ENCODE peak calls at places on chromosomes 13 and 19, in six cellular contexts. P, V, R, J, T and I are unnamed samples.

GRCh38 chr19:16200038-16200775 is 2.5 kb downstream of the AP1M1 start:
- DNase-seq in P (no peak), V (peak; percentile 35), R (no peak), J (no peak), T (peak; percentile 33), I (no peak)

GRCh38 chr19:48962029-48962848 is 2.9 kb upstream of the FTL start:
- DNase-seq in P (no peak), V (peak; percentile 94), R (no peak), J (no peak), T (no peak), I (peak; percentile 76)

GRCh38 chr19:53002479-53002878 is 11.2 kb upstream of the ERVV-1 start:
- DNase-seq in P (no peak), V (no peak), R (no peak), J (no peak), T (no peak), I (no peak)

GRCh38 chr19:16273005-16273404 is 51.6 kb upstream of the KLF2 start:
- DNase-seq in P (no peak), V (no peak), R (no peak), J (no peak), T (no peak), I (no peak)

GRCh38 chr13:102400619-102401125 is 1.2 kb downstream of the FGF14 start:
- DNase-seq in P (no peak), V (no peak), R (peak; percentile 11), J (peak; percentile 6), T (no peak), I (no peak)

GRCh38 chr19:49920624-49921363 is 8.2 kb upstream of the ATF5 start:
- DNase-seq in P (no peak), V (no peak), R (no peak), J (no peak), T (no peak), I (no peak)

GRCh38 chr13:64540468-64540867 is 2689.7 kb downstream of the PCDH9 start:
- DNase-seq in P (no peak), V (peak; percentile 24), R (no peak), J (no peak), T (peak; percentile 11), I (no peak)

GRCh38 chr19:35712910-35713845 is 4.6 kb upstream of the KMT2B start:
- DNase-seq in P (no peak), V (no peak), R (no peak), J (no peak), T (no peak), I (no peak)

GRCh38 chr19:14383898-14384669 is 2.8 kb downstream of the ADGRE5 start:
- DNase-seq in P (no peak), V (no peak), R (peak; percentile 44), J (no peak), T (peak; percentile 55), I (peak; percentile 26)

GRCh38 chr13:50893211-50893852 is 16.3 kb upstream of the RNASEH2B start:
- DNase-seq in P (no peak), V (no peak), R (no peak), J (no peak), T (peak; percentile 19), I (no peak)

GRCh38 chr13:43019811-43020210 is 3.6 kb upstream of the DNAJC15 start:
- DNase-seq in P (no peak), V (no peak), R (no peak), J (no peak), T (no peak), I (no peak)

GRCh38 chr13:43021926-43022670 is 1.3 kb upstream of the DNAJC15 start:
- DNase-seq in P (no peak), V (no peak), R (no peak), J (no peak), T (peak; percentile 31), I (no peak)

GRCh38 chr13:43026262-43026661 is 2.9 kb downstream of the DNAJC15 start:
- DNase-seq in P (no peak), V (no peak), R (no peak), J (no peak), T (no peak), I (no peak)

GRCh38 chr13:43020794-43021193 is 2.6 kb upstream of the DNAJC15 start:
- DNase-seq in P (no peak), V (no peak), R (no peak), J (no peak), T (no peak), I (no peak)

GRCh38 chr13:43023244-43023931 is at the start of gene DNAJC15:
- DNase-seq in P (peak; percentile 30), V (no peak), R (no peak), J (peak; percentile 73), T (peak; percentile 83), I (peak; percentile 73)
- TF ChIP-seq CTCF in P (peak; percentile 27), V (no peak), R (no peak), J (no peak), T (peak; percentile 0), I (no peak)

GRCh38 chr19:43503501-43504425 is 783 bp downstream of the PHLDB3 start:
- DNase-seq in P (no peak), V (peak; percentile 94), R (peak; percentile 85), J (peak; percentile 94), T (peak; percentile 84), I (peak; percentile 99)
- TF ChIP-seq CTCF in P (no peak), V (peak; percentile 56), R (no peak), J (peak; percentile 21), T (peak; percentile 6), I (no peak)

GRCh38 chr13:46341112-46341711 is 45.8 kb downstream of the RUBCNL start:
- DNase-seq in P (no peak), V (no peak), R (peak; percentile 79), J (no peak), T (peak; percentile 50), I (no peak)

GRCh38 chr13:46340631-46341111 is 46.4 kb downstream of the RUBCNL start:
- DNase-seq in P (no peak), V (no peak), R (no peak), J (no peak), T (no peak), I (no peak)

GRCh38 chr13:46345400-46345799 is 41.7 kb downstream of the RUBCNL start:
- DNase-seq in P (no peak), V (no peak), R (no peak), J (no peak), T (no peak), I (no peak)

GRCh38 chr13:46343279-46343949 is 43.6 kb downstream of the RUBCNL start:
- DNase-seq in P (no peak), V (no peak), R (no peak), J (no peak), T (no peak), I (no peak)

DNA sequence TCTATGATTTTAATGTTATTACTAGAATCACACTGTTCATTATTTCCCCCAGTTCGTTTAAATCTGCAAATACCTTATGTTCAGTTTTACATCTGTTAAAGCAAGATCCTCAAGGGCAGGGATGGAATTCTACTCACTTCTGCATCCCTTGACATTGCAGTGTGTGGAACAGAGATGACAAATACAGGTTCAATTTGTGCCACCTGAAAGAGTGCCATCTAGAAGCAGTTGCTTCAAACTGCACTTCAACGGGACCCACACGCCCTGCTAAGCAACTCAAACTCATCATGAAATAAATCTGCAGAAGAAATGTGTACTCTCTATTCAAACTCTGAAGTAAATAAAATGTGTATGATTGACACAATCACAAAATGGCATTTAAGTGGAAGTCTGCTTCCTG is 44.5 kb downstream of the RUBCNL start:
- DNase-seq in P (no peak), V (no peak), R (no peak), J (no peak), T (no peak), I (no peak)
- TF ChIP-seq CTCF in P (no peak), V (no peak), R (no peak), J (no peak), T (no peak), I (no peak)

GRCh38 chr13:47546265-47546962 is 454.7 kb downstream of the SUCLA2 start:
- DNase-seq in P (no peak), V (no peak), R (no peak), J (no peak), T (no peak), I (no peak)

GRCh38 chr13:47545630-47546029 is 455.4 kb downstream of the SUCLA2 start:
- DNase-seq in P (no peak), V (no peak), R (no peak), J (no peak), T (no peak), I (no peak)

GRCh38 chr13:47548294-47548825 is 452.7 kb downstream of the SUCLA2 start:
- DNase-seq in P (no peak), V (no peak), R (no peak), J (no peak), T (no peak), I (no peak)

GRCh38 chr13:47546963-47547345 is 454.1 kb downstream of the SUCLA2 start:
- DNase-seq in P (peak; percentile 11), V (no peak), R (no peak), J (no peak), T (no peak), I (no peak)

DNA sequence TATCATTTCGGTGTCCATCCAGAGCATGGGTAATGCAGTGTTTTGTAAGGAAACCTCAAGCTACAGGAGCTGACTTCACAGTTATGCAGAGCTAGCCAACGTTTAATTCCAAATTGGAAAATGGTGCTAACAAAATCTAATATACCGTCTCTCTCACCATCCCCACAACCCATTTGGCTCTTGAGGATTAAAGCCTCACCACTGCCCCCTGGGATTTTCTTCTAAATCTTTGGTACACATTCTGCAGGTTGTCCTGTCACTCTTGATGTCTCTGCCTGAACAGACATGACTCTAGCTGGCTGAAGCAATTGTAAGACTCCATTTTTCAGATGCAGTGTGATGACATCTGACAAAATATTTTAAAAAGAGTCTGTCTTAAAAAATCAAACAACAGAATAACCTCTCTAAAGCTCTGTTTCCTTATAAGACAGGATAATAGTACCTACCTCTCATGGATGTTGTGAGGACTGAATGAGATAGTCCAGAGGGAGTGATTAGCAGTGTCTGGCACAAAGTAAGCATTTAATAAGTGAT is 451.8 kb downstream of the SUCLA2 start:
- DNase-seq in P (no peak), V (no peak), R (no peak), J (no peak), T (no peak), I (no peak)
- TF ChIP-seq CTCF in P (no peak), V (no peak), R (no peak), J (no peak), T (no peak), I (no peak)

GRCh38 chr19:3304871-3305423 is 61.4 kb upstream of the NFIC start:
- DNase-seq in P (no peak), V (peak; percentile 72), R (peak; percentile 41), J (peak; percentile 78), T (peak; percentile 41), I (peak; percentile 74)

GRCh38 chr19:3298853-3299449 is 67.4 kb upstream of the NFIC start:
- DNase-seq in P (no peak), V (no peak), R (no peak), J (no peak), T (no peak), I (no peak)

DNA sequence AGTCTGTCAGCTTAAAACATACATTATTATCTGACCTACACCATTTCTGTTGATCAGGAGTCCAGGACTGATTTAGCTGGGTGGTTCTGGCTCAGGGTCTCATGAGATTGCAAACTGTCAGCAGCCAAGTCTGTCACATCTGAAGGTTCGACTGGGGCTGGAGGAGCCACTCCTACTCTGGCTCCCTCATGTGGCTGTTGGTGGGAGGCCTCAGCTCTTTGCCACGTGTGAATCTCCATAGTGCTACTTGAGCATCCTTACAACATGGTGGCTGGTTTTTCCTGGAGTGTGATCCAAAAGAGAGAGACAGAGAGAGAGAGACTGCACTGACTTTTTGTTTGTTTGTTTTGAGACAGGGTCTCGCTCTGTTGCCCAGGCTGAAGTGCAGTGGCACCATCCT is 63.6 kb upstream of the NFIC start:
- DNase-seq in P (no peak), V (peak; percentile 68), R (no peak), J (no peak), T (no peak), I (no peak)
- TF ChIP-seq CTCF in P (no peak), V (no peak), R (peak; percentile 4), J (no peak), T (no peak), I (no peak)